ENCODE peak calls at places on chromosomes 4 and X, in six cellular contexts. K is tibial artery, W is SIG-M5, J is anterior cingulate cortex, I is left ventricle myocardium superior, M is bronchial epithelial cell. X is an unnamed sample.

GRCh38 chrX:24081661-24082154 is 27.0 kb downstream of the EIF2S3 start:
- DNase-seq in K (peak), W (no peak), J (peak), I (peak), M (peak), X (peak)

GRCh38 chr4:160947653-160948052 is 1216.1 kb downstream of the FSTL5 start:
- DNase-seq in K (no peak), W (no peak), J (no peak), I (no peak), M (no peak), X (no peak)

GRCh38 chr4:110904435-110905050 is 281.7 kb upstream of the PITX2 start:
- DNase-seq in K (no peak), W (no peak), J (no peak), I (no peak), M (no peak), X (no peak)

GRCh38 chrX:21883258-21883657 is 27.5 kb downstream of the YY2 start:
- DNase-seq in K (peak), W (no peak), J (no peak), I (no peak), M (no peak), X (peak)

GRCh38 chr4:85210353-85210752 is 243.9 kb upstream of the WDFY3 start:
- DNase-seq in K (no peak), W (no peak), J (no peak), I (no peak), M (peak), X (peak)

GRCh38 chr4:122602277-122603142 is 18.4 kb downstream of the IL21 start:
- DNase-seq in K (no peak), W (no peak), J (no peak), I (no peak), M (peak), X (peak)

GRCh38 chrX:1488141-1488540 is 35.4 kb upstream of the ASMTL start:
- DNase-seq in K (no peak), W (no peak), J (no peak), I (no peak), M (no peak), X (no peak)

GRCh38 chrX:71532078-71532752 is 689 bp upstream of the OGT start:
- DNase-seq in K (no peak), W (peak), J (no peak), I (no peak), M (peak), X (peak)

GRCh38 chrX:67718926-67719325 is 175.1 kb downstream of the AR start:
- DNase-seq in K (no peak), W (no peak), J (no peak), I (peak), M (no peak), X (no peak)

X was measured in renal cortical epithelial cell.